ENCODE peak calls at places on chromosomes 5 and 9, in four cellular contexts. One of them, this sample, is unnamed.
A peak's percentile ranks its signal among the peaks of the same experiment; 100 is the strongest.

GRCh38 chr5:178256746-178257145 is 24.1 kb upstream of the PHYKPL start:
- DNase-seq in tibial artery: no peak
- DNase-seq in body of pancreas: no peak
- DNase-seq in cardiac muscle cell: no peak
- DNase-seq in this sample: no peak

GRCh38 chr5:130868186-130868821 is 296.8 kb downstream of the HINT1 start:
- DNase-seq in body of pancreas: no peak
- DNase-seq in cardiac muscle cell: no peak
- DNase-seq in tibial artery: no peak
- DNase-seq in this sample: no peak

GRCh38 chr5:6506631-6507030 is 58.0 kb downstream of the UBE2QL1 start:
- DNase-seq in body of pancreas: no peak
- DNase-seq in tibial artery: no peak
- DNase-seq in cardiac muscle cell: no peak
- DNase-seq in this sample: no peak

GRCh38 chr5:71832812-71833456 is 113.9 kb downstream of the CARTPT start:
- DNase-seq in body of pancreas: no peak
- DNase-seq in tibial artery: no peak
- DNase-seq in cardiac muscle cell: no peak
- DNase-seq in this sample: no peak

GRCh38 chr9:14315754-14316573 is 2.0 kb upstream of the NFIB start:
- DNase-seq in cardiac muscle cell: peak; percentile 43
- DNase-seq in tibial artery: peak; percentile 33
- DNase-seq in body of pancreas: peak; percentile 29
- DNase-seq in this sample: no peak

GRCh38 chr9:96344458-96345180 is 38.9 kb downstream of the SLC35D2 start:
- DNase-seq in body of pancreas: peak; percentile 12
- DNase-seq in cardiac muscle cell: peak; percentile 2
- DNase-seq in tibial artery: peak; percentile 67
- DNase-seq in this sample: peak; percentile 80

GRCh38 chr5:56594821-56595220 is 220.5 kb upstream of the MAP3K1 start:
- DNase-seq in cardiac muscle cell: no peak
- DNase-seq in body of pancreas: no peak
- DNase-seq in tibial artery: no peak
- DNase-seq in this sample: no peak

GRCh38 chr9:132539071-132539470 is 43.3 kb upstream of the BARHL1 start:
- DNase-seq in cardiac muscle cell: no peak
- DNase-seq in body of pancreas: no peak
- DNase-seq in tibial artery: no peak
- DNase-seq in this sample: no peak

GRCh38 chr9:77883846-77884771 is 147.5 kb downstream of the GNAQ start:
- DNase-seq in tibial artery: no peak
- DNase-seq in cardiac muscle cell: no peak
- DNase-seq in body of pancreas: no peak
- DNase-seq in this sample: peak; percentile 56

GRCh38 chr9:94014066-94014654 is 59.0 kb upstream of the BARX1 start:
- DNase-seq in body of pancreas: no peak
- DNase-seq in cardiac muscle cell: peak; percentile 52
- DNase-seq in tibial artery: no peak
- DNase-seq in this sample: no peak

GRCh38 chr5:157269763-157270272 is 3.9 kb downstream of the CYFIP2 start:
- DNase-seq in cardiac muscle cell: no peak
- DNase-seq in tibial artery: no peak
- DNase-seq in body of pancreas: no peak
- DNase-seq in this sample: no peak

GRCh38 chr9:37251452-37251851 is 131.1 kb downstream of the ZCCHC7 start:
- DNase-seq in body of pancreas: no peak
- DNase-seq in tibial artery: no peak
- DNase-seq in cardiac muscle cell: no peak
- DNase-seq in this sample: no peak

GRCh38 chr5:620152-620551 is 8.0 kb downstream of the CEP72 start:
- DNase-seq in cardiac muscle cell: no peak
- DNase-seq in tibial artery: no peak
- DNase-seq in body of pancreas: peak; percentile 3
- DNase-seq in this sample: no peak

GRCh38 chr5:9037048-9037447 is 508.8 kb downstream of the SEMA5A start:
- DNase-seq in tibial artery: no peak
- DNase-seq in cardiac muscle cell: no peak
- DNase-seq in body of pancreas: no peak
- DNase-seq in this sample: no peak

GRCh38 chr9:114300846-114301797 is 21.8 kb upstream of the ORM1 start:
- DNase-seq in tibial artery: peak; percentile 14
- DNase-seq in body of pancreas: no peak
- DNase-seq in cardiac muscle cell: no peak
- DNase-seq in this sample: no peak

GRCh38 chr9:137580209-137580957 is 1.7 kb upstream of the DPH7 start:
- DNase-seq in body of pancreas: no peak
- DNase-seq in tibial artery: no peak
- DNase-seq in cardiac muscle cell: no peak
- DNase-seq in this sample: no peak

GRCh38 chr9:137813167-137813566 is 64.4 kb upstream of the CACNA1B start:
- DNase-seq in tibial artery: no peak
- DNase-seq in body of pancreas: no peak
- DNase-seq in cardiac muscle cell: no peak
- DNase-seq in this sample: no peak

GRCh38 chr5:131068893-131069643 is 96.0 kb downstream of the HINT1 start:
- DNase-seq in cardiac muscle cell: peak; percentile 55
- DNase-seq in body of pancreas: no peak
- DNase-seq in tibial artery: no peak
- DNase-seq in this sample: no peak

GRCh38 chr5:33761139-33761538 is 130.7 kb downstream of the ADAMTS12 start:
- DNase-seq in cardiac muscle cell: no peak
- DNase-seq in tibial artery: no peak
- DNase-seq in body of pancreas: no peak
- DNase-seq in this sample: no peak

GRCh38 chr5:39863926-39864572 is 439.3 kb upstream of the DAB2 start:
- DNase-seq in cardiac muscle cell: no peak
- DNase-seq in tibial artery: no peak
- DNase-seq in body of pancreas: peak; percentile 72
- DNase-seq in this sample: no peak

GRCh38 chr5:175443514-175444059 is 395 bp downstream of the DRD1 start:
- DNase-seq in body of pancreas: no peak
- DNase-seq in cardiac muscle cell: no peak
- DNase-seq in tibial artery: no peak
- DNase-seq in this sample: no peak

GRCh38 chr9:12785251-12785880 is 10.5 kb downstream of the LURAP1L start:
- DNase-seq in tibial artery: peak; percentile 62
- DNase-seq in cardiac muscle cell: no peak
- DNase-seq in body of pancreas: peak; percentile 53
- DNase-seq in this sample: no peak

GRCh38 chr5:134029156-134029555 is 24.4 kb upstream of the VDAC1 start:
- DNase-seq in tibial artery: no peak
- DNase-seq in cardiac muscle cell: no peak
- DNase-seq in body of pancreas: no peak
- DNase-seq in this sample: peak; percentile 79

GRCh38 chr5:75078035-75078434 is 25.7 kb upstream of the GCNT4 start:
- DNase-seq in body of pancreas: no peak
- DNase-seq in tibial artery: no peak
- DNase-seq in cardiac muscle cell: no peak
- DNase-seq in this sample: no peak

GRCh38 chr5:44844744-44845143 is 36.0 kb downstream of the MRPS30 start:
- DNase-seq in cardiac muscle cell: no peak
- DNase-seq in body of pancreas: no peak
- DNase-seq in tibial artery: no peak
- DNase-seq in this sample: no peak

GRCh38 chr5:94025788-94026473 is 284.5 kb upstream of the POU5F2 start:
- DNase-seq in cardiac muscle cell: no peak
- DNase-seq in body of pancreas: no peak
- DNase-seq in tibial artery: no peak
- DNase-seq in this sample: no peak

GRCh38 chr5:113166285-113166684 is 189.7 kb downstream of the DCP2 start:
- DNase-seq in cardiac muscle cell: no peak
- DNase-seq in tibial artery: no peak
- DNase-seq in body of pancreas: no peak
- DNase-seq in this sample: no peak

GRCh38 chr9:114388764-114389375 is 1.1 kb upstream of the AKNA start:
- DNase-seq in tibial artery: no peak
- DNase-seq in cardiac muscle cell: no peak
- DNase-seq in body of pancreas: no peak
- DNase-seq in this sample: no peak

GRCh38 chr9:99682870-99683269 is 138.8 kb upstream of the NR4A3 start:
- DNase-seq in cardiac muscle cell: no peak
- DNase-seq in body of pancreas: no peak
- DNase-seq in tibial artery: no peak
- DNase-seq in this sample: no peak

DNA sequence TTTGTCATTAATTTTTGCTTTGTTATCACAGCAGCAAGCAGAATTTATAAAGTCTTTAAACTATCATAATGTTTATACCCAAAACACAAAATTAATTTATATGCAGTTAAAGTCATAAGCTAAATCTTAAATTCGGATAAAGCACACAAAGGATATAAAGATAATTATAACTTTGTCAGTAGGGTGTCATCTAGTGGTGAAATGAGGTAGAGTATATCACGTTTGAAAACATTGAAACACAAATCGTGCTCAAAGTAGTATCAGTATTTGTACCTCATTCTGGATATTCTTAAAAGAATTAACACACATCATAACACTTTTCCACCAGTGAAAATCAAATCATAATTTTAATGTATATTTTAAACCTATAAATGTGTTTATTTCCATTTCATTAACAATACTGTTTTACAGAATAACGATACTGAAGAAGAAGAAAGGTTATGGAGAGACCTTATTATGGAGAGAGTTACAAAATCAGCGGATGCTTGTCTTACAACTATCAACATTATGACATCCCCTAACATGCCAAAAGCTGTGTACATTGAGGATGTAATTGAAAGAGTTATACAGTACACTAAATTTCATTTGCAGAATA is 129.5 kb downstream of the NIPBL start:
- DNase-seq in body of pancreas: no peak
- DNase-seq in tibial artery: no peak
- DNase-seq in cardiac muscle cell: peak; percentile 26
- DNase-seq in this sample: no peak
- H3K36me3 ChIP-seq in body of pancreas: no peaks in the 10 kb centered on the region
- H3K36me3 ChIP-seq in tibial artery: peaks cover 72% of the 10 kb centered on the region
- H3K36me3 ChIP-seq in cardiac muscle cell: peaks cover 83% of the 10 kb centered on the region
- H3K36me3 ChIP-seq in this sample: peaks cover 6% of the 10 kb centered on the region

DNA sequence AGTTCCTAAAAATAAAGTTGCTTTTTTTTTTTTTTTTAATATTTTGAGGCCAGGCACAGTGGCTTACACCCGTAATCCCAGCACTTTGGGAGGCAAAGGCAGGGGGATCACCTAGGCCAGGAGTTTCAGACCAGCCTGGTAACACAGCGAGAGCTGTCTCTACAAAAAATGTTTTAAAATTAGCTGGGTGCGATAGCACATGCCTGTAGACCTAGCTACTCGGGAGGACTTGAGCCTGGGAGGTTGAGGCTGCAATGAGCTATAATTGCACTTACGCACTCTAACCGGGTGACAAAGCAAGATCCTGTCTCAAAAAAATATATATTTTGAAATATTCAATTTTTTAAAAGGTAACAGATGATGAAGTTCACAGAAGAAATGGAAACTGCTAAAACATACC is 22.9 kb downstream of the GOLPH3 start:
- DNase-seq in cardiac muscle cell: no peak
- DNase-seq in tibial artery: no peak
- DNase-seq in body of pancreas: no peak
- DNase-seq in this sample: no peak
- H3K4me1 ChIP-seq in cardiac muscle cell: peaks cover 31% of the 10 kb centered on the region
- H3K4me1 ChIP-seq in tibial artery: peaks cover 32% of the 10 kb centered on the region
- H3K4me1 ChIP-seq in body of pancreas: peaks cover 81% of the 10 kb centered on the region
- H3K4me1 ChIP-seq in this sample: no peaks in the 10 kb centered on the region

GRCh38 chr5:73336366-73336765 is 112.2 kb downstream of the FOXD1 start:
- DNase-seq in body of pancreas: no peak
- DNase-seq in tibial artery: no peak
- DNase-seq in cardiac muscle cell: no peak
- DNase-seq in this sample: no peak

GRCh38 chr5:73337586-73337985 is 111.0 kb downstream of the FOXD1 start:
- DNase-seq in tibial artery: peak; percentile 34
- DNase-seq in body of pancreas: no peak
- DNase-seq in cardiac muscle cell: no peak
- DNase-seq in this sample: no peak

GRCh38 chr5:73338201-73339126 is 110.1 kb downstream of the FOXD1 start:
- DNase-seq in cardiac muscle cell: no peak
- DNase-seq in tibial artery: peak; percentile 20
- DNase-seq in body of pancreas: peak; percentile 13
- DNase-seq in this sample: no peak

GRCh38 chr5:73330613-73331012 is 118.0 kb downstream of the FOXD1 start:
- DNase-seq in tibial artery: no peak
- DNase-seq in cardiac muscle cell: no peak
- DNase-seq in body of pancreas: no peak
- DNase-seq in this sample: no peak

GRCh38 chr5:73333944-73334703 is 114.5 kb downstream of the FOXD1 start:
- DNase-seq in tibial artery: no peak
- DNase-seq in cardiac muscle cell: no peak
- DNase-seq in body of pancreas: no peak
- DNase-seq in this sample: no peak
- H3K4me3 ChIP-seq in tibial artery: no peak overlapping the region
- H3K4me3 ChIP-seq in cardiac muscle cell: no peak overlapping the region
- H3K4me3 ChIP-seq in body of pancreas: no peak overlapping the region
- H3K4me3 ChIP-seq in this sample: no peak overlapping the region

GRCh38 chr5:78429332-78429849 is 69.0 kb downstream of the SCAMP1 start:
- DNase-seq in tibial artery: no peak
- DNase-seq in body of pancreas: no peak
- DNase-seq in cardiac muscle cell: no peak
- DNase-seq in this sample: no peak
- H3K36me3 ChIP-seq in tibial artery: peaks cover 10% of the 10 kb centered on the region
- H3K36me3 ChIP-seq in body of pancreas: no peaks in the 10 kb centered on the region
- H3K36me3 ChIP-seq in cardiac muscle cell: peaks cover 4% of the 10 kb centered on the region
- H3K36me3 ChIP-seq in this sample: no peaks in the 10 kb centered on the region

GRCh38 chr5:150487199-150488061 is 20.5 kb upstream of the NDST1 start:
- DNase-seq in cardiac muscle cell: no peak
- DNase-seq in tibial artery: no peak
- DNase-seq in body of pancreas: peak; percentile 67
- DNase-seq in this sample: no peak
- H3K4me1 ChIP-seq in cardiac muscle cell: peaks cover 46% of the 10 kb centered on the region
- H3K4me1 ChIP-seq in tibial artery: peaks cover 67% of the 10 kb centered on the region
- H3K4me1 ChIP-seq in body of pancreas: peaks cover 65% of the 10 kb centered on the region
- H3K4me1 ChIP-seq in this sample: peaks cover 56% of the 10 kb centered on the region

DNA sequence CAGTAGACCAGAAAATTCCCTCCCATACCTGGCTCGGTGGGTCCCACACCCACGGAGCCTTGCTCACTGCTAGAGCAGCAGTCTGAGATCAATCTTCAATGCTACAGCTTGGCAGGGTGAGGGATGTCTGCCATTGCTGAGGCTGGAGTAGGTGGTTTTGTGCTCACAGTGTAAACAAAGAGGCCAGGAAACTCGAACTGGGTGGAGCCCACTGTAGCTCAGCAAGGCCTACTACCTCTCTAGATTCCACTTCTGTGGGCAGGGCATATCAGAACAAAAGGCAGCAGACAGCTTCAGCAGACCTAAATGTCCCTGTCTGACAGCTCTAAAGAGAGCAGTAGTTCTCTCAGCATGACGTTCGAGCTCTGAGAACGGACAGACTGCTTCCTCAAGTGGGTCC is 5.6 kb upstream of the GZMA start:
- DNase-seq in body of pancreas: no peak
- DNase-seq in tibial artery: no peak
- DNase-seq in cardiac muscle cell: no peak
- DNase-seq in this sample: no peak
- H3K4me3 ChIP-seq in body of pancreas: no peak overlapping the region
- H3K4me3 ChIP-seq in tibial artery: no peak overlapping the region
- H3K4me3 ChIP-seq in cardiac muscle cell: no peak overlapping the region
- H3K4me3 ChIP-seq in this sample: no peak overlapping the region

This sample was measured in keratinocyte.